ENCODE peak calls at places on chromosomes 5 and 9, in four cellular contexts. One of them, this sample, is unnamed.

GRCh38 chr5:176726746-176727527 is 79.7 kb downstream of the TSPAN17 start:
- DNase-seq in colonic mucosa: no peak
- DNase-seq in B cell: no peak
- DNase-seq in CD4-positive, alpha-beta T cell: no peak
- DNase-seq in this sample: no peak

GRCh38 chr5:43425965-43426364 is 13.8 kb upstream of the CCL28 start:
- DNase-seq in CD4-positive, alpha-beta T cell: no peak
- DNase-seq in colonic mucosa: no peak
- DNase-seq in B cell: no peak
- DNase-seq in this sample: no peak

GRCh38 chr9:127388856-127389238 is 8.1 kb upstream of the SLC2A8 start:
- DNase-seq in colonic mucosa: no peak
- DNase-seq in CD4-positive, alpha-beta T cell: no peak
- DNase-seq in B cell: no peak
- DNase-seq in this sample: no peak

GRCh38 chr5:109105631-109106267 is 304.0 kb downstream of the PJA2 start:
- DNase-seq in CD4-positive, alpha-beta T cell: no peak
- DNase-seq in colonic mucosa: no peak
- DNase-seq in B cell: no peak
- DNase-seq in this sample: no peak

GRCh38 chr9:111068816-111069215 is 30.5 kb upstream of the LPAR1 start:
- DNase-seq in CD4-positive, alpha-beta T cell: no peak
- DNase-seq in colonic mucosa: no peak
- DNase-seq in B cell: no peak
- DNase-seq in this sample: no peak

GRCh38 chr9:130711469-130711868 is 17.9 kb downstream of the EXOSC2 start:
- DNase-seq in CD4-positive, alpha-beta T cell: no peak
- DNase-seq in B cell: no peak
- DNase-seq in colonic mucosa: no peak
- DNase-seq in this sample: no peak

GRCh38 chr5:134892926-134893325 is 12.0 kb upstream of the PCBD2 start:
- DNase-seq in CD4-positive, alpha-beta T cell: no peak
- DNase-seq in B cell: no peak
- DNase-seq in colonic mucosa: no peak
- DNase-seq in this sample: no peak

GRCh38 chr9:120982851-120983250 is 56.3 kb upstream of the TRAF1 start:
- DNase-seq in CD4-positive, alpha-beta T cell: no peak
- DNase-seq in colonic mucosa: no peak
- DNase-seq in B cell: no peak
- DNase-seq in this sample: no peak

GRCh38 chr5:39376293-39376714 is 12.0 kb upstream of the C9 start:
- DNase-seq in CD4-positive, alpha-beta T cell: peak
- DNase-seq in B cell: no peak
- DNase-seq in colonic mucosa: peak
- DNase-seq in this sample: peak

GRCh38 chr9:69740872-69741505 is 18.8 kb downstream of the PTAR1 start:
- DNase-seq in B cell: no peak
- DNase-seq in colonic mucosa: no peak
- DNase-seq in CD4-positive, alpha-beta T cell: no peak
- DNase-seq in this sample: no peak

GRCh38 chr5:35228304-35228703 is 2.0 kb downstream of the PRLR start:
- DNase-seq in CD4-positive, alpha-beta T cell: no peak
- DNase-seq in colonic mucosa: no peak
- DNase-seq in B cell: no peak
- DNase-seq in this sample: no peak

GRCh38 chr5:102700126-102700851 is 54.8 kb upstream of the PAM start:
- DNase-seq in B cell: no peak
- DNase-seq in colonic mucosa: no peak
- DNase-seq in CD4-positive, alpha-beta T cell: no peak
- DNase-seq in this sample: no peak

GRCh38 chr5:31033295-31033694 is 160.2 kb upstream of the CDH6 start:
- DNase-seq in colonic mucosa: no peak
- DNase-seq in B cell: no peak
- DNase-seq in CD4-positive, alpha-beta T cell: no peak
- DNase-seq in this sample: no peak

GRCh38 chr5:126865299-126865698 is 88.4 kb downstream of the LMNB1 start:
- DNase-seq in CD4-positive, alpha-beta T cell: no peak
- DNase-seq in colonic mucosa: no peak
- DNase-seq in B cell: no peak
- DNase-seq in this sample: no peak

GRCh38 chr9:107447834-107448233 is 41.7 kb downstream of the KLF4 start:
- DNase-seq in colonic mucosa: no peak
- DNase-seq in CD4-positive, alpha-beta T cell: no peak
- DNase-seq in B cell: no peak
- DNase-seq in this sample: no peak

GRCh38 chr9:92770005-92770995 is 5.7 kb upstream of the BICD2 start:
- DNase-seq in colonic mucosa: peak
- DNase-seq in B cell: peak
- DNase-seq in CD4-positive, alpha-beta T cell: no peak
- DNase-seq in this sample: peak

GRCh38 chr5:142151436-142152382 is 43.1 kb downstream of the NDFIP1 start:
- DNase-seq in CD4-positive, alpha-beta T cell: peak
- DNase-seq in B cell: peak
- DNase-seq in colonic mucosa: peak
- DNase-seq in this sample: peak

GRCh38 chr5:173919443-173919842 is 31.3 kb downstream of the CPEB4 start:
- DNase-seq in colonic mucosa: peak
- DNase-seq in B cell: no peak
- DNase-seq in CD4-positive, alpha-beta T cell: no peak
- DNase-seq in this sample: no peak

GRCh38 chr9:98482248-98482647 is 226.5 kb downstream of the GABBR2 start:
- DNase-seq in CD4-positive, alpha-beta T cell: no peak
- DNase-seq in colonic mucosa: no peak
- DNase-seq in B cell: no peak
- DNase-seq in this sample: no peak

GRCh38 chr9:89711866-89712265 is 107.1 kb downstream of the GADD45G start:
- DNase-seq in colonic mucosa: no peak
- DNase-seq in B cell: no peak
- DNase-seq in CD4-positive, alpha-beta T cell: no peak
- DNase-seq in this sample: no peak

GRCh38 chr9:134551657-134552348 is 89.8 kb upstream of the COL5A1 start:
- DNase-seq in CD4-positive, alpha-beta T cell: no peak
- DNase-seq in colonic mucosa: no peak
- DNase-seq in B cell: no peak
- DNase-seq in this sample: no peak

GRCh38 chr9:129569506-129570449 is 51.1 kb downstream of the C9orf50 start:
- DNase-seq in colonic mucosa: no peak
- DNase-seq in CD4-positive, alpha-beta T cell: no peak
- DNase-seq in B cell: no peak
- DNase-seq in this sample: no peak

GRCh38 chr9:129571298-129572051 is 49.4 kb downstream of the C9orf50 start:
- DNase-seq in CD4-positive, alpha-beta T cell: no peak
- DNase-seq in colonic mucosa: no peak
- DNase-seq in B cell: no peak
- DNase-seq in this sample: no peak

GRCh38 chr9:129568560-129569505 is 52.1 kb downstream of the C9orf50 start:
- DNase-seq in B cell: no peak
- DNase-seq in CD4-positive, alpha-beta T cell: no peak
- DNase-seq in colonic mucosa: peak
- DNase-seq in this sample: no peak

GRCh38 chr9:129572052-129572425 is 48.9 kb downstream of the C9orf50 start:
- DNase-seq in B cell: no peak
- DNase-seq in colonic mucosa: no peak
- DNase-seq in CD4-positive, alpha-beta T cell: no peak
- DNase-seq in this sample: no peak

DNA sequence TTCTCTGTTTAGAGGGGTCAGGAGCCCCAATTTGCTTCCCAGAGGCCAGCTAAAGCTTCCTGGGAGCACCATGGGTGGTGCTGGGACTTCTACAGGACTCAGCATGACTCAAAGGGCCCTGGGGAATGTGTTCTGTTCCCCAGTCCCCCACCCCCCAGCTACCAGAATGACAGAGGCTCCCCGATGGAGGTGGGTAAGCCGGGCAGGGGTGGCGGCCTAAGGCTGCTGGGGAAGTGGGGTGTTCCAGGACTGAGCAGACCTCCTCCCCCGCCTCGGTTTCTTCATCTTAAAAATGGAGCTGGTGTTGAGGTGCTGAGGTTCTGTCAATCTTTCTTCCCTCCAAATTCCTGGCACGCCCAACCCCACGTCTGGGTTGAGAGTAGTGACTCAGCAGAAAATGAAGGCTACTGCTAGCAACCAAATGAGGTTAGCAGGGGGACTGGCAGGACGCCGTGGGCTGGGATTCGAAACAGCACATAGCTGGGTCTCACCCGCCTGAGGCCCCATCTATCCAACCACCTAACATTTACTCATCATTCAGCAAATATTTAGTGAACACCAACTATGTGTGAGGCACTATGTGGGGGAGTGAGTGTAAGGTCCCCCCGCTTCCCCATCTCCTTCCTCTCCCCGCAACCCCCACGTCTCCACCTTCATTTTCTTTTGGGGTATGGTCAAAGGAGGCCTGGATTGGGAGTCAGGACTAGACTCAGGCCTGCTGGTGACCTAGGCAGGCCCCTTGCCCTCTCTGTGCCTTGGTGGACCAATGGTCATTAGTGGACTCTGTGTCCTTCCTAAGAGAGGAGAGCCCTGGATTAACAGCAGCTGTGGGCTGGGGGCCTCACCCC is 50.2 kb downstream of the C9orf50 start:
- DNase-seq in colonic mucosa: no peak
- DNase-seq in CD4-positive, alpha-beta T cell: no peak
- DNase-seq in B cell: no peak
- DNase-seq in this sample: no peak
- TF ChIP-seq CTCF in colonic mucosa: no peak
- TF ChIP-seq CTCF in CD4-positive, alpha-beta T cell: no peak
- TF ChIP-seq CTCF in B cell: no peak
- TF ChIP-seq CTCF in this sample: no peak

DNA sequence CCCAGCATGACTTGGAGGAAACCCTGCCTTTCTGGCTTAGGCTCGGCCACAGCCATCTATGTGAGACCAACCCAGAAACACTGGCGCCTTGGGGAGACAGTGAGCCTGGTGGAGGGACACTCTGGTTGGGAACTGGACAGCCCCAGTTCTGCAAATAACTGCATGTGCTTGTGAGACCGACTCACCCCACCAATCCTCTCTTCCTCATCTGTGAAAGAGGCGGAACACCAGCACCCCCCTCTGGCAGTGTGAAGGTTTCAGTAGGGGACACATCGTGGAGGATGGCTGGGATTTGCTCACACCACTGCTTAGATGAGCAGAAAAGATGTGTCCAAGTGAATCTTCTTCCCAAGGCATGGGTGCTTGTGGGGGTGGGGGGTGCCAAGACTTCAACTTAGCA is 43.4 kb upstream of the N4BP3 start:
- DNase-seq in B cell: peak
- DNase-seq in CD4-positive, alpha-beta T cell: no peak
- DNase-seq in colonic mucosa: peak
- DNase-seq in this sample: peak
- TF ChIP-seq CTCF in B cell: peak
- TF ChIP-seq CTCF in CD4-positive, alpha-beta T cell: no peak
- TF ChIP-seq CTCF in colonic mucosa: no peak
- TF ChIP-seq CTCF in this sample: peak

GRCh38 chr9:104494808-104495207 is 9.3 kb upstream of the OR13F1 start:
- DNase-seq in colonic mucosa: no peak
- DNase-seq in B cell: no peak
- DNase-seq in CD4-positive, alpha-beta T cell: no peak
- DNase-seq in this sample: no peak
- TF ChIP-seq CTCF in colonic mucosa: no peak
- TF ChIP-seq CTCF in B cell: no peak
- TF ChIP-seq CTCF in CD4-positive, alpha-beta T cell: no peak
- TF ChIP-seq CTCF in this sample: no peak

GRCh38 chr5:138998521-138998920 is 123.4 kb upstream of the LRRTM2 start:
- DNase-seq in CD4-positive, alpha-beta T cell: no peak
- DNase-seq in colonic mucosa: no peak
- DNase-seq in B cell: no peak
- DNase-seq in this sample: no peak

GRCh38 chr5:138999674-139000073 is 124.5 kb upstream of the LRRTM2 start:
- DNase-seq in CD4-positive, alpha-beta T cell: no peak
- DNase-seq in B cell: no peak
- DNase-seq in colonic mucosa: no peak
- DNase-seq in this sample: no peak

GRCh38 chr5:138990986-138991645 is 116.0 kb upstream of the LRRTM2 start:
- DNase-seq in CD4-positive, alpha-beta T cell: no peak
- DNase-seq in B cell: no peak
- DNase-seq in colonic mucosa: peak
- DNase-seq in this sample: no peak

GRCh38 chr5:138996120-138996519 is 121.0 kb upstream of the LRRTM2 start:
- DNase-seq in CD4-positive, alpha-beta T cell: no peak
- DNase-seq in colonic mucosa: no peak
- DNase-seq in B cell: no peak
- DNase-seq in this sample: no peak
- TF ChIP-seq CTCF in CD4-positive, alpha-beta T cell: no peak
- TF ChIP-seq CTCF in colonic mucosa: no peak
- TF ChIP-seq CTCF in B cell: no peak
- TF ChIP-seq CTCF in this sample: no peak

GRCh38 chr5:62720036-62720441 is 141.4 kb downstream of the LRRC70 start:
- DNase-seq in B cell: no peak
- DNase-seq in CD4-positive, alpha-beta T cell: no peak
- DNase-seq in colonic mucosa: no peak
- DNase-seq in this sample: peak
- TF ChIP-seq CTCF in B cell: no peak
- TF ChIP-seq CTCF in CD4-positive, alpha-beta T cell: no peak
- TF ChIP-seq CTCF in colonic mucosa: no peak
- TF ChIP-seq CTCF in this sample: peak

DNA sequence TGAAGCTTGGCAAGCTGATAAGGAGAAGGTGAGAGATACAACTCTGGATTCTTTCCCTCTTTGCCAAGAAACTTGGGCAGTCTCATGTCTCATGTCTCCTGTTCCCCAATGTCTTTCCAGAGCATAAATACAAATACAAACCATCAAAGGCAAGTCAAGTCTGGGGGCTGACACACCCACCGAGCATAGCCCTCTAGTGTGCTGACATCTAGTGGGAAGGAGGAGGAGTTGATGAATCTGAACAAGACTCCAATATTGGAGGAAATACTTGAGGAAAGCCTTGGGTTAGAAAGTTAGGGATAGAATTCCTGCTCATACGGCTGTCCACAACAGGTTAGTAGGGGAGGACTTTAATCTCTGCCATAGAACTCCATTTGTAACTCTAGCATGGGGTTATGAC is 8.6 kb downstream of the MLANA start:
- DNase-seq in B cell: no peak
- DNase-seq in colonic mucosa: no peak
- DNase-seq in CD4-positive, alpha-beta T cell: no peak
- DNase-seq in this sample: no peak
- TF ChIP-seq CTCF in B cell: no peak
- TF ChIP-seq CTCF in colonic mucosa: no peak
- TF ChIP-seq CTCF in CD4-positive, alpha-beta T cell: peak
- TF ChIP-seq CTCF in this sample: peak

DNA sequence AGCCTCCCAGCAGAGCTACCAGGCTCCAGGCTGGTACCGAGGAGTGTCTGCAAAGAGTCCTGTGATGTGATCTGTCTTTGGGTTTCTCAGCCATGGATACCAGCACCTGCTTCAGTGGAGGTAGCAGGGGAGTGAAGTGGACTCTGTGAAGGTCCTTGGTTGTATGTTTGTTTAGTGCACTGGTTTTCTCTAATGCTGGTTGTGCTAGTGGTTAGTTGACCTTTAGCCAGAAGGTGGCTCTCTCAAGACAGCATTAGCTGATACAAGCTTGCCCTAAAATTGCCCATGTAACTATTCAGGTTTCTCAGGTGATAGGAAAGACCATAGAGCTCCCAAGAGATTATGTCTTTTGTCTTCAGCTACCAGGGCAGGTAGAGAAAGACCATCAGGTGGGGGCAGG is 87.2 kb downstream of the MTAP start:
- DNase-seq in CD4-positive, alpha-beta T cell: no peak
- DNase-seq in colonic mucosa: no peak
- DNase-seq in B cell: no peak
- DNase-seq in this sample: no peak
- TF ChIP-seq CTCF in CD4-positive, alpha-beta T cell: no peak
- TF ChIP-seq CTCF in colonic mucosa: no peak
- TF ChIP-seq CTCF in B cell: no peak
- TF ChIP-seq CTCF in this sample: no peak